ENCODE peak calls at places on chromosomes 4 and X, in eight cellular contexts. D is breast epithelium, Q is keratinocyte, P is GM23338, X is hepatocyte, H is BE2C, I is ascending aorta, J is ovary. V is an unnamed sample. For H3K4me1, the result is how much of the 10 kb centered on the place peaks cover.

GRCh38 chr4:45186249-45186648 is 459.9 kb upstream of the GNPDA2 start:
- DNase-seq in I (no peak), X (no peak), Q (no peak), D (no peak), P (no peak), J (no peak), H (no peak), V (no peak)

GRCh38 chrX:124256209-124256608 is 76.3 kb upstream of the TEX13D start:
- DNase-seq in J (no peak), D (no peak), H (no peak), I (no peak), Q (no peak), P (no peak), X (peak), V (no peak)

GRCh38 chrX:104156630-104157529 is at the start of gene SLC25A53:
- DNase-seq in Q (no peak), J (peak), X (peak), P (peak), H (peak), D (peak), I (peak), V (peak)

GRCh38 chr4:88738714-88739366 is 41.2 kb upstream of the NAP1L5 start:
- DNase-seq in D (no peak), Q (no peak), J (no peak), X (no peak), I (no peak), P (peak), H (no peak), V (no peak)

GRCh38 chr4:51853027-51853682 is 10.2 kb downstream of the DCUN1D4 start:
- DNase-seq in H (peak), D (no peak), P (peak), J (no peak), Q (no peak), X (peak), I (no peak), V (no peak)

GRCh38 chrX:72208126-72208525 is 26.6 kb downstream of the PIN4 start:
- DNase-seq in P (no peak), H (no peak), D (no peak), X (no peak), J (no peak), Q (no peak), I (no peak), V (no peak)

GRCh38 chr4:100790838-100791615 is 273.2 kb upstream of the EMCN start:
- DNase-seq in H (no peak), X (peak), I (no peak), P (peak), Q (no peak), D (no peak), J (no peak), V (no peak)

GRCh38 chrX:39654183-39654925 is 443.4 kb downstream of the BCOR start:
- DNase-seq in H (no peak), P (peak), I (no peak), J (no peak), D (no peak), Q (no peak), X (no peak), V (peak)

GRCh38 chrX:47112316-47112954 is 32.1 kb downstream of the NDUFB11 start:
- DNase-seq in D (peak), Q (no peak), H (no peak), J (no peak), P (peak), I (no peak), X (no peak), V (no peak)

GRCh38 chrX:74925210-74926088 is at the start of gene NEXMIF:
- DNase-seq in J (no peak), I (no peak), X (no peak), D (no peak), H (no peak), Q (no peak), P (peak), V (peak)

GRCh38 chrX:154116514-154116913 is 19.0 kb upstream of the MECP2 start:
- DNase-seq in I (no peak), Q (no peak), X (no peak), J (no peak), D (no peak), H (peak), P (no peak), V (peak)

GRCh38 chr4:117429061-117429460 is 343.7 kb upstream of the TRAM1L1 start:
- DNase-seq in I (no peak), Q (no peak), H (no peak), X (no peak), P (peak), J (no peak), D (no peak), V (peak)

GRCh38 chrX:80792205-80792604 is 17.5 kb downstream of the BRWD3 start:
- DNase-seq in P (no peak), J (no peak), D (no peak), X (no peak), Q (no peak), H (no peak), I (no peak), V (no peak)

GRCh38 chr4:181647396-181648107 is 595.6 kb upstream of the TENM3 start:
- DNase-seq in D (no peak), I (no peak), X (no peak), H (no peak), Q (no peak), P (peak), J (no peak), V (peak)

GRCh38 chrX:101429934-101430333 is 21.9 kb downstream of the HNRNPH2 start:
- DNase-seq in I (no peak), Q (no peak), H (no peak), J (no peak), X (no peak), D (no peak), P (no peak), V (no peak)

GRCh38 chrX:32514986-32515385 is 696.4 kb downstream of the DMD start:
- DNase-seq in D (no peak), H (no peak), P (no peak), X (no peak), Q (no peak), J (no peak), I (no peak), V (no peak)

GRCh38 chr4:15738877-15739276 is 36.0 kb downstream of the BST1 start:
- DNase-seq in H (no peak), X (no peak), P (no peak), Q (no peak), D (no peak), I (no peak), J (no peak), V (no peak)

GRCh38 chrX:10821293-10821692 is 200.9 kb upstream of the MID1 start:
- DNase-seq in Q (no peak), X (no peak), D (no peak), P (no peak), J (no peak), H (no peak), I (no peak), V (no peak)

GRCh38 chr4:78169728-78170127 is 112.6 kb downstream of the FRAS1 start:
- DNase-seq in X (no peak), H (no peak), P (no peak), J (no peak), Q (no peak), I (no peak), D (no peak), V (no peak)

GRCh38 chrX:153878969-153879653 is 6.9 kb downstream of the L1CAM start:
- DNase-seq in J (no peak), I (no peak), D (no peak), X (no peak), Q (no peak), P (peak), H (peak), V (peak)

GRCh38 chr4:15106417-15106816 is 104.1 kb downstream of the CPEB2 start:
- DNase-seq in P (no peak), X (peak), H (no peak), I (no peak), D (no peak), Q (no peak), J (no peak), V (no peak)

GRCh38 chr4:17493629-17494028 is 18.3 kb downstream of the QDPR start:
- DNase-seq in Q (no peak), D (no peak), J (no peak), H (no peak), X (no peak), P (no peak), I (no peak), V (no peak)

GRCh38 chr4:169621754-169622481 is 1.5 kb downstream of the CLCN3 start:
- DNase-seq in P (no peak), D (no peak), X (peak), I (no peak), Q (no peak), J (no peak), H (no peak), V (no peak)

GRCh38 chr4:165328708-165329107 is 1.2 kb downstream of the MSMO1 start:
- DNase-seq in P (peak), H (no peak), X (peak), I (no peak), Q (no peak), J (no peak), D (no peak), V (peak)

GRCh38 chr4:24810016-24810415 is 14.6 kb downstream of the SOD3 start:
- DNase-seq in J (no peak), P (no peak), I (no peak), X (no peak), H (no peak), D (no peak), Q (no peak), V (no peak)

GRCh38 chrX:34288782-34289181 is 156.7 kb upstream of the FAM47A start:
- DNase-seq in I (no peak), P (no peak), X (no peak), Q (no peak), J (no peak), H (no peak), D (no peak), V (no peak)

GRCh38 chrX:80423000-80423399 is 2.8 kb downstream of the TENT5D start:
- DNase-seq in P (no peak), H (no peak), Q (no peak), I (no peak), D (no peak), X (no peak), J (no peak), V (no peak)

GRCh38 chrX:1595711-1596060 is 4.3 kb downstream of the AKAP17A start:
- DNase-seq in P (no peak), H (no peak), X (no peak), I (no peak), J (peak), D (no peak), Q (no peak), V (no peak)

GRCh38 chrX:130179579-130180215 is 7.9 kb downstream of the RAB33A start:
- DNase-seq in J (no peak), Q (no peak), P (no peak), X (no peak), I (no peak), D (no peak), H (no peak), V (no peak)

GRCh38 chr4:157075811-157076577 is at the start of gene GLRB:
- DNase-seq in I (peak), Q (no peak), P (peak), H (peak), D (no peak), J (peak), X (peak), V (peak)

GRCh38 chrX:103562801-103563200 is 22.5 kb upstream of the TCEAL4 start:
- DNase-seq in H (no peak), X (no peak), J (no peak), D (no peak), Q (no peak), P (no peak), I (no peak), V (no peak)

GRCh38 chr4:101419324-101420135 is 72.2 kb upstream of the PPP3CA start:
- DNase-seq in P (peak), X (peak), J (no peak), Q (no peak), D (no peak), H (no peak), I (no peak), V (peak)

GRCh38 chr4:101018836-101019235 is 328.5 kb downstream of the PPP3CA start:
- DNase-seq in P (no peak), I (no peak), H (no peak), J (no peak), D (no peak), X (no peak), Q (no peak), V (no peak)

DNA sequence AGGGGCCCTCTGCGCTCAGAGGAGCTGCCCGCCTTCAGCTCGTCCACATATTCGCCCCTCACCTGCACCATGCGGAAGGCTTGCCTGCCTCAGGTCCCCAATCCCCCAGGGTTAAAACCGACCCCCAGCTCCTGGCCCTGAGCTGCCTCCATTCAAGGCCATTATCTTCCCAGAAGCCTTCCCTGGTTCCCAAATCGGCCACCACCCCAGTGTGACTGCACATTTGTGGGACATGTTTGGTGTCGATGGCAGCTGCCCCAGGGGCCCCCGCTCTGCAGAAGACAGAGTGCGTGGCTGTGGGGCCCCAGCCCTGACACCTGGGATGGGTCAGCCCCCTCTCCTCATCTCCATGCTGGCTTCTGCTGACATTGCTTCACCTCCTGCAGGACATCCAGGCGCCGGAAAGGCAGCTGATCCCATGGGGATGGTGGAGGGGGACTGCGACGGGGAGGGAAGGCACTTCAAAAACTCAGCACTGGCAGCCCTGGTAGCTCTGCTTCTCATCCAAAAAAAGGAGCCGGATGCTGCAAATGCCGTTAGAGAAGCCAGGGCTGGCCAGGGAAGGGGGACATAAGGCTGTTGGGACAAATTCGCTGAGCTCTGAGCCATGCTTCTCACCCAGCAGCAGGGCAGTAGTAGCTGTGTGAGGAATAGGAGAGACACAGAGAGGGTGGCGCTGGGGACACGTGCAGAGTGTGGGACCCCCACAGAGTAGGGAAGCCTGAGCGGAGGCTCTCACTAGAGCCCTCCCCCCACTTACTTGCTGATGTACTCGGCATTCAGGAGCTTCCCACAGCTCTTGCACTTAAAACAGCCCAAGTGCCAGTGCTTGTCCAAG is 78.5 kb downstream of the ABLIM2 start:
- DNase-seq in J (no peak), P (no peak), Q (no peak), D (no peak), H (peak), I (no peak), X (no peak), V (peak)
- H3K4me1 ChIP-seq in J (under half), P (under half), Q (under half), D (under half), H (under half), I (under half), X (under half), V (under half)

GRCh38 chr4:29081230-29081955 is 1638.8 kb upstream of the PCDH7 start:
- DNase-seq in D (no peak), X (peak), P (peak), Q (no peak), I (no peak), H (no peak), J (no peak), V (no peak)
- TF ChIP-seq CTCF in D (no peak), X (peak), P (no peak), Q (no peak), I (no peak), H (no peak), J (no peak), V (peak)

GRCh38 chr4:143410015-143410414 is 73.3 kb downstream of the GAB1 start:
- DNase-seq in H (no peak), Q (no peak), J (no peak), I (no peak), P (no peak), X (no peak), D (no peak), V (no peak)
- H3K4me1 ChIP-seq in H (under half), Q (under half), J (under half), I (under half), P (under half), X (under half), D (under half), V (under half)

GRCh38 chr4:2177443-2178093 is 64.4 kb downstream of the HAUS3 start:
- DNase-seq in P (peak), I (no peak), D (no peak), J (no peak), Q (no peak), X (no peak), H (no peak), V (peak)
- TF ChIP-seq CTCF in P (peak), I (no peak), D (no peak), J (no peak), Q (peak), X (no peak), H (no peak), V (peak)

GRCh38 chr4:41476310-41476709 is 61.6 kb upstream of the LIMCH1 start:
- DNase-seq in J (no peak), H (no peak), I (no peak), P (no peak), Q (no peak), X (no peak), D (no peak), V (no peak)

GRCh38 chr4:41471126-41471665 is 66.8 kb upstream of the LIMCH1 start:
- DNase-seq in X (no peak), D (no peak), H (no peak), Q (no peak), I (no peak), P (no peak), J (no peak), V (no peak)

GRCh38 chr4:41471672-41472071 is 66.3 kb upstream of the LIMCH1 start:
- DNase-seq in X (no peak), D (no peak), H (no peak), P (no peak), I (no peak), J (no peak), Q (no peak), V (no peak)

GRCh38 chr4:41468122-41468521 is 69.8 kb upstream of the LIMCH1 start:
- DNase-seq in H (no peak), J (no peak), D (no peak), Q (no peak), X (no peak), P (no peak), I (no peak), V (no peak)

DNA sequence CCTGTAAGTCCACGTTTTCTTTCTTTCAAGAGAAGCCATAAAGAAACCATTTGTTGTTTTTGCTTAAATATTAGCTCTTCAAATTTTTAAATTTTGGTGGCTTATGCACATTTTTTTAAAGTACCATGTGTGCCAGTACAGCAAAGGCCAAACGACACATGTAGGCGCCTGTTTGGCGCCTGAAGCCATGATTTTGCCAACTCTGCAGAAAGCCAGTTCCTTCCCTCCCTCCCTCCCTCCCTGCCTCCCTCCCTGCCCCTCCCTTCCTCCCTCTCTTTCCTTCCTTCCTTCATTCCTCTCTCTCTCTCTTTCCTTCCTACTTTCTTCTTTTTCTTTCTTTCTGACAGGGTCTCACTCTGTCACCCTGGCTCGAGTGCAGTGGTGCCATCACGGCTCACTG is 65.9 kb upstream of the LIMCH1 start:
- DNase-seq in P (no peak), Q (no peak), J (no peak), X (no peak), I (no peak), H (no peak), D (no peak), V (no peak)
- H3K4me1 ChIP-seq in P (under half), Q (under half), J (under half), X (under half), I (under half), H (under half), D (under half), V (under half)

DNA sequence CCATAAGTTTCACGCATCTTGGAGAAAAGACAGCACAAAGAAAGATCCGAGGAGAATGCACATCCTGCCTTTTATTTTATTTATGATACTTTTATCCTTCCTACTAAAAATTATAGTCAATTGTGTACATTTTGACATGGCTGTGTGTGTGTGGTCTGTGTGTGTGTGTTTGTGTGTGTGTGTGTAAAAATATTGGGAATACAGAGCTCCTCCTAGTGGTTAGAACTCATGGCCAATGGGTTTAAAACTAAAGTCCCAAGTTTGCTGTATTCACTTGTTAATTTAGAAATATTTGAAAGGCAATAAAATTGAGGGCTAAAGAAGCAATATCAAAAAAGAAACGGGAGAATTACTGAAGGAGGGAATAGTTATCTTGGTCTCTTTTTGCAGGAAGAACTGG is 47.5 kb downstream of the NKX6-1 start:
- DNase-seq in X (peak), I (no peak), D (no peak), P (peak), H (no peak), Q (no peak), J (no peak), V (peak)
- TF ChIP-seq CTCF in X (peak), I (peak), D (no peak), P (peak), H (peak), Q (peak), J (no peak), V (peak)

GRCh38 chrX:12955882-12956703 is 18.8 kb upstream of the TMSB4X start:
- DNase-seq in P (no peak), H (peak), J (no peak), Q (no peak), D (no peak), I (peak), X (peak), V (no peak)
- H3K4me1 ChIP-seq in P (under half), H (under half), J (under half), Q (under half), D (under half), I (under half), X (under half), V (under half)

GRCh38 chr4:173466101-173466500 is 63.9 kb downstream of the HAND2 start:
- DNase-seq in X (no peak), J (no peak), D (no peak), P (no peak), Q (no peak), I (no peak), H (no peak), V (no peak)
- TF ChIP-seq CTCF in X (no peak), J (no peak), D (no peak), P (no peak), Q (no peak), I (no peak), H (no peak), V (no peak)

GRCh38 chr4:123561525-123561924 is 164.9 kb downstream of the SPRY1 start:
- DNase-seq in J (no peak), I (no peak), X (no peak), D (no peak), Q (no peak), H (no peak), P (no peak), V (no peak)
- H3K4me1 ChIP-seq in J (under half), I (under half), X (under half), D (under half), Q (under half), H (under half), P (under half), V (under half)

V was measured in neural progenitor cell.